ENCODE peak calls at places on chromosomes 12 and 14, in ten cellular contexts. W is HT-29; M is B cell; X is stimulated activated CD4-positive, alpha-beta T cell treated with anti-CD3 and anti-CD28 coated beads, Interleukin-4, amount 100 ng/mL, for 48 hours; Z is nephron progenitor cell; C is activated naive CD4-positive, alpha-beta T cell; Q is BE2C; D is mucosa of descending colon; U is non-pigmented ciliary epithelial cell; P is naive thymus-derived CD8-positive, alpha-beta T cell. V is an unnamed sample.

GRCh38 chr12:107318804-107319535 is 225.6 kb upstream of the CRY1 start:
- DNase-seq in W (no peak), M (peak; percentile 13), X (peak; percentile 16), Z (peak; percentile 52), C (no peak), Q (peak; percentile 30), D (peak; percentile 57), U (no peak), P (no peak), V (peak; percentile 11)

GRCh38 chr14:67859169-67859749 is 39.7 kb downstream of the RAD51B start:
- DNase-seq in W (no peak), M (no peak), X (no peak), Z (no peak), C (no peak), Q (no peak), D (no peak), U (no peak), P (no peak), V (no peak)

GRCh38 chr12:57389033-57389432 is 41.8 kb downstream of the R3HDM2 start:
- DNase-seq in W (no peak), M (no peak), X (no peak), Z (no peak), C (no peak), Q (no peak), D (no peak), U (peak; percentile 86), P (no peak), V (no peak)

GRCh38 chr12:122389677-122390076 is 32.8 kb downstream of the CLIP1 start:
- DNase-seq in W (no peak), M (no peak), X (no peak), Z (no peak), C (no peak), Q (no peak), D (no peak), U (no peak), P (no peak), V (peak; percentile 39)

GRCh38 chr14:93951798-93952540 is 24.4 kb downstream of the ASB2 start:
- DNase-seq in W (no peak), M (no peak), X (no peak), Z (no peak), C (no peak), Q (no peak), D (no peak), U (no peak), P (no peak), V (no peak)

GRCh38 chr12:761276-761675 is 8.9 kb downstream of the WNK1 start:
- DNase-seq in W (no peak), M (no peak), X (no peak), Z (no peak), C (no peak), Q (no peak), D (no peak), U (no peak), P (no peak), V (no peak)

GRCh38 chr12:91918431-91918830 is 227.2 kb downstream of the BTG1 start:
- DNase-seq in W (no peak), M (no peak), X (no peak), Z (no peak), C (no peak), Q (no peak), D (no peak), U (no peak), P (no peak), V (no peak)

GRCh38 chr14:97458302-97459137 is 661.3 kb downstream of the VRK1 start:
- DNase-seq in W (no peak), M (peak; percentile 11), X (peak; percentile 61), Z (peak; percentile 50), C (peak; percentile 47), Q (no peak), D (peak; percentile 74), U (no peak), P (peak; percentile 88), V (no peak)

GRCh38 chr12:62472472-62472871 is 5.8 kb downstream of the MON2 start:
- DNase-seq in W (peak; percentile 4), M (no peak), X (no peak), Z (no peak), C (no peak), Q (no peak), D (no peak), U (no peak), P (no peak), V (no peak)

GRCh38 chr12:76081909-76082308 is 2.6 kb downstream of the NAP1L1 start:
- DNase-seq in W (no peak), M (no peak), X (no peak), Z (no peak), C (no peak), Q (no peak), D (no peak), U (no peak), P (no peak), V (no peak)

GRCh38 chr14:28303248-28303647 is 463.3 kb upstream of the FOXG1 start:
- DNase-seq in W (peak; percentile 6), M (no peak), X (no peak), Z (no peak), C (no peak), Q (no peak), D (no peak), U (no peak), P (no peak), V (no peak)

GRCh38 chr12:96719671-96720362 is 187.2 kb upstream of the NEDD1 start:
- DNase-seq in W (peak; percentile 3), M (peak; percentile 32), X (no peak), Z (no peak), C (no peak), Q (no peak), D (no peak), U (no peak), P (no peak), V (no peak)

GRCh38 chr12:38662851-38663250 is 242.5 kb downstream of the CPNE8 start:
- DNase-seq in W (no peak), M (no peak), X (no peak), Z (no peak), C (no peak), Q (no peak), D (no peak), U (no peak), P (no peak), V (no peak)

GRCh38 chr12:114448618-114448933 is 42.6 kb upstream of the TBX5 start:
- DNase-seq in W (no peak), M (no peak), X (no peak), Z (no peak), C (no peak), Q (no peak), D (no peak), U (no peak), P (no peak), V (no peak)

GRCh38 chr12:19967486-19967885 is 400.9 kb upstream of the PDE3A start:
- DNase-seq in W (no peak), M (no peak), X (no peak), Z (no peak), C (no peak), Q (no peak), D (no peak), U (peak; percentile 92), P (no peak), V (no peak)

GRCh38 chr12:29799591-29799990 is 15.8 kb upstream of the TMTC1 start:
- DNase-seq in W (no peak), M (no peak), X (no peak), Z (no peak), C (no peak), Q (no peak), D (no peak), U (no peak), P (no peak), V (no peak)

GRCh38 chr14:105013150-105013787 is 7.6 kb downstream of the CDCA4 start:
- DNase-seq in W (no peak), M (no peak), X (no peak), Z (no peak), C (no peak), Q (peak; percentile 86), D (no peak), U (no peak), P (no peak), V (no peak)

GRCh38 chr14:70886421-70887206 is 20.6 kb upstream of the PCNX1 start:
- DNase-seq in W (no peak), M (peak; percentile 55), X (no peak), Z (no peak), C (no peak), Q (no peak), D (peak; percentile 55), U (no peak), P (no peak), V (peak; percentile 31)

GRCh38 chr12:29428630-29429029 is 47.7 kb upstream of the ERGIC2 start:
- DNase-seq in W (peak; percentile 40), M (no peak), X (no peak), Z (no peak), C (no peak), Q (no peak), D (no peak), U (peak; percentile 48), P (no peak), V (no peak)

GRCh38 chr12:113396828-113397496 is 6.7 kb downstream of the SDS start:
- DNase-seq in W (no peak), M (no peak), X (no peak), Z (no peak), C (no peak), Q (no peak), D (no peak), U (no peak), P (no peak), V (no peak)